ENCODE peak calls at places on chromosomes 16 and 17, in seven cellular contexts. One of them, this sample, is unnamed.

GRCh38 chr17:9346296-9346926 is 229.2 kb downstream of the STX8 start:
- DNase-seq in right atrium auricular region: no peak
- DNase-seq in ascending aorta: no peak
- DNase-seq in HCT116: no peak
- DNase-seq in mammary epithelial cell: no peak
- DNase-seq in ovary: no peak
- DNase-seq in CD4-positive, CD25-positive, alpha-beta regulatory T cell: no peak
- DNase-seq in this sample: no peak

GRCh38 chr16:57603110-57604024 is 25.1 kb upstream of the ADGRG1 start:
- DNase-seq in ovary: no peak
- DNase-seq in HCT116: no peak
- DNase-seq in right atrium auricular region: no peak
- DNase-seq in mammary epithelial cell: no peak
- DNase-seq in CD4-positive, CD25-positive, alpha-beta regulatory T cell: no peak
- DNase-seq in ascending aorta: peak; percentile 47
- DNase-seq in this sample: no peak

GRCh38 chr17:73520369-73520761 is 123.9 kb downstream of the SDK2 start:
- DNase-seq in mammary epithelial cell: no peak
- DNase-seq in ascending aorta: no peak
- DNase-seq in ovary: no peak
- DNase-seq in right atrium auricular region: no peak
- DNase-seq in CD4-positive, CD25-positive, alpha-beta regulatory T cell: no peak
- DNase-seq in HCT116: no peak
- DNase-seq in this sample: no peak

GRCh38 chr16:2027024-2028010 is 615 bp downstream of the NHERF2 start:
- DNase-seq in ovary: peak; percentile 49
- DNase-seq in right atrium auricular region: no peak
- DNase-seq in HCT116: no peak
- DNase-seq in mammary epithelial cell: no peak
- DNase-seq in CD4-positive, CD25-positive, alpha-beta regulatory T cell: no peak
- DNase-seq in ascending aorta: no peak
- DNase-seq in this sample: no peak

GRCh38 chr17:55609737-55610201 is 98.5 kb upstream of the SMIM36 start:
- DNase-seq in right atrium auricular region: no peak
- DNase-seq in ovary: peak; percentile 45
- DNase-seq in CD4-positive, CD25-positive, alpha-beta regulatory T cell: no peak
- DNase-seq in HCT116: no peak
- DNase-seq in ascending aorta: no peak
- DNase-seq in mammary epithelial cell: no peak
- DNase-seq in this sample: no peak

GRCh38 chr17:2092253-2092652 is 37.4 kb downstream of the HIC1 start:
- DNase-seq in mammary epithelial cell: no peak
- DNase-seq in HCT116: no peak
- DNase-seq in ovary: no peak
- DNase-seq in right atrium auricular region: no peak
- DNase-seq in ascending aorta: no peak
- DNase-seq in CD4-positive, CD25-positive, alpha-beta regulatory T cell: no peak
- DNase-seq in this sample: no peak

GRCh38 chr16:48347980-48348379 is 37.2 kb downstream of the SIAH1 start:
- DNase-seq in HCT116: no peak
- DNase-seq in ascending aorta: no peak
- DNase-seq in mammary epithelial cell: no peak
- DNase-seq in ovary: no peak
- DNase-seq in CD4-positive, CD25-positive, alpha-beta regulatory T cell: no peak
- DNase-seq in right atrium auricular region: no peak
- DNase-seq in this sample: no peak

GRCh38 chr17:20189979-20190378 is 180.8 kb downstream of the SPECC1 start:
- DNase-seq in ascending aorta: no peak
- DNase-seq in CD4-positive, CD25-positive, alpha-beta regulatory T cell: no peak
- DNase-seq in HCT116: no peak
- DNase-seq in right atrium auricular region: no peak
- DNase-seq in ovary: no peak
- DNase-seq in mammary epithelial cell: no peak
- DNase-seq in this sample: no peak

GRCh38 chr17:81040791-81041337 is 5.9 kb downstream of the BAIAP2 start:
- DNase-seq in HCT116: no peak
- DNase-seq in ovary: peak; percentile 49
- DNase-seq in right atrium auricular region: no peak
- DNase-seq in CD4-positive, CD25-positive, alpha-beta regulatory T cell: no peak
- DNase-seq in ascending aorta: no peak
- DNase-seq in mammary epithelial cell: no peak
- DNase-seq in this sample: no peak

GRCh38 chr17:48259710-48260291 is 152.2 kb downstream of the SNX11 start:
- DNase-seq in ovary: no peak
- DNase-seq in mammary epithelial cell: peak; percentile 30
- DNase-seq in right atrium auricular region: no peak
- DNase-seq in ascending aorta: no peak
- DNase-seq in CD4-positive, CD25-positive, alpha-beta regulatory T cell: no peak
- DNase-seq in HCT116: no peak
- DNase-seq in this sample: no peak

GRCh38 chr16:49921791-49922456 is 66.0 kb upstream of the ZNF423 start:
- DNase-seq in ascending aorta: peak; percentile 67
- DNase-seq in HCT116: peak; percentile 51
- DNase-seq in CD4-positive, CD25-positive, alpha-beta regulatory T cell: no peak
- DNase-seq in ovary: peak; percentile 69
- DNase-seq in mammary epithelial cell: peak; percentile 9
- DNase-seq in right atrium auricular region: peak; percentile 61
- DNase-seq in this sample: no peak

GRCh38 chr16:49921106-49921505 is 65.2 kb upstream of the ZNF423 start:
- DNase-seq in right atrium auricular region: no peak
- DNase-seq in HCT116: no peak
- DNase-seq in ovary: no peak
- DNase-seq in mammary epithelial cell: no peak
- DNase-seq in CD4-positive, CD25-positive, alpha-beta regulatory T cell: no peak
- DNase-seq in ascending aorta: no peak
- DNase-seq in this sample: no peak

GRCh38 chr16:49924078-49924477 is 68.2 kb upstream of the ZNF423 start:
- DNase-seq in mammary epithelial cell: no peak
- DNase-seq in HCT116: peak; percentile 27
- DNase-seq in CD4-positive, CD25-positive, alpha-beta regulatory T cell: no peak
- DNase-seq in ovary: no peak
- DNase-seq in ascending aorta: no peak
- DNase-seq in right atrium auricular region: no peak
- DNase-seq in this sample: no peak

GRCh38 chr16:49920397-49920796 is 64.5 kb upstream of the ZNF423 start:
- DNase-seq in right atrium auricular region: no peak
- DNase-seq in HCT116: no peak
- DNase-seq in CD4-positive, CD25-positive, alpha-beta regulatory T cell: no peak
- DNase-seq in ovary: no peak
- DNase-seq in ascending aorta: no peak
- DNase-seq in mammary epithelial cell: no peak
- DNase-seq in this sample: no peak

GRCh38 chr16:49923411-49923810 is 67.5 kb upstream of the ZNF423 start:
- DNase-seq in CD4-positive, CD25-positive, alpha-beta regulatory T cell: no peak
- DNase-seq in right atrium auricular region: no peak
- DNase-seq in HCT116: no peak
- DNase-seq in ascending aorta: no peak
- DNase-seq in ovary: no peak
- DNase-seq in mammary epithelial cell: no peak
- DNase-seq in this sample: no peak
- H3K27ac ChIP-seq in CD4-positive, CD25-positive, alpha-beta regulatory T cell: no peak overlapping the region
- H3K27ac ChIP-seq in right atrium auricular region: no peak overlapping the region
- H3K27ac ChIP-seq in HCT116: no peak overlapping the region
- H3K27ac ChIP-seq in ascending aorta: no peak overlapping the region
- H3K27ac ChIP-seq in ovary: no peak overlapping the region
- H3K27ac ChIP-seq in mammary epithelial cell: no peak overlapping the region
- H3K27ac ChIP-seq in this sample: no peak overlapping the region

DNA sequence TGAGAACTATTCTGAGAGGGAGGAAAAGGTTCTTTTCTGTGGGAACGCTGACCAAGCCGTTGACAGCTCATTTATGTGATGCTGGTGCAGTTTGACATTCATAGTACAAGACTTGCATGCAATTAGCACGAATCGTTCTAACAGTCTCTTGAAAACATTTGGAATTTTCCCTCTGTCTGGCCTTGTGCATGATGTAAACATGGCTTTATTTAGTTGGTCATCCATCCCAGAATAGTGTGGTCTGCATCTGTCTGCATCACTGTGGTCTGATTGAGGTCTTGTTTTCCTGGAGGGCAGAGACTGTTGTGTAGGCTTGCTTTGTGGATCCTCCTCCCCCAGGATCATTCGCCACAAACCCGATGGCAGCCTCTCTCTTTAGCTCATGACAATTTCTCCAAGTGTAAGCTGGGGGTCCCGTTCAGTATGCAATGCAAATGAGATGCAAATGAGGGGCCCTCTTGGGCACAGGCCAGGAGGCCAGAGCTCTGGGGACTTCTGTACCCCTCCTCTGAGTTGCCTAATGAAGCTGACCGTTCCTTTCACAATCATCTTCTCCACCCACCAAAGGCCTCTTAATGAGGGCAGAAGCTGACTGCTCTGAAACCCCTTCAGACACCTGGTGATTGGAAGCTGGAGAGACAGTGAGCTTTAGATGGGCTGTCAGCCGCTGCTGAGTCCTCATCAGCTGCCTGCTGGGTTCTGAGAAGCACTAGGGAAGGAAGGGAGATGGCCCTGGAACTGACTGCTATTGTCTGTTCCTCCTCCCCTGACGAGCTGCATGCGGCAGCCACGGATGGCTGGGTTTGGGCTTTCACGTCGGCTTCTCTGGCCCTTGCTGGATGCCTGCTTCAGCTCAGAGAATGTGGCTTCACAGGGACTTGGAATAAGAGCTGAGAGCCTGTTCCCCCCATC is 201.2 kb upstream of the CACNG3 start:
- DNase-seq in right atrium auricular region: no peak
- DNase-seq in HCT116: no peak
- DNase-seq in ovary: no peak
- DNase-seq in mammary epithelial cell: no peak
- DNase-seq in ascending aorta: no peak
- DNase-seq in CD4-positive, CD25-positive, alpha-beta regulatory T cell: no peak
- DNase-seq in this sample: no peak
- H3K27ac ChIP-seq in right atrium auricular region: no peak overlapping the region
- H3K27ac ChIP-seq in HCT116: no peak overlapping the region
- H3K27ac ChIP-seq in ovary: no peak overlapping the region
- H3K27ac ChIP-seq in mammary epithelial cell: no peak overlapping the region
- H3K27ac ChIP-seq in ascending aorta: no peak overlapping the region
- H3K27ac ChIP-seq in CD4-positive, CD25-positive, alpha-beta regulatory T cell: no peak overlapping the region
- H3K27ac ChIP-seq in this sample: no peak overlapping the region

DNA sequence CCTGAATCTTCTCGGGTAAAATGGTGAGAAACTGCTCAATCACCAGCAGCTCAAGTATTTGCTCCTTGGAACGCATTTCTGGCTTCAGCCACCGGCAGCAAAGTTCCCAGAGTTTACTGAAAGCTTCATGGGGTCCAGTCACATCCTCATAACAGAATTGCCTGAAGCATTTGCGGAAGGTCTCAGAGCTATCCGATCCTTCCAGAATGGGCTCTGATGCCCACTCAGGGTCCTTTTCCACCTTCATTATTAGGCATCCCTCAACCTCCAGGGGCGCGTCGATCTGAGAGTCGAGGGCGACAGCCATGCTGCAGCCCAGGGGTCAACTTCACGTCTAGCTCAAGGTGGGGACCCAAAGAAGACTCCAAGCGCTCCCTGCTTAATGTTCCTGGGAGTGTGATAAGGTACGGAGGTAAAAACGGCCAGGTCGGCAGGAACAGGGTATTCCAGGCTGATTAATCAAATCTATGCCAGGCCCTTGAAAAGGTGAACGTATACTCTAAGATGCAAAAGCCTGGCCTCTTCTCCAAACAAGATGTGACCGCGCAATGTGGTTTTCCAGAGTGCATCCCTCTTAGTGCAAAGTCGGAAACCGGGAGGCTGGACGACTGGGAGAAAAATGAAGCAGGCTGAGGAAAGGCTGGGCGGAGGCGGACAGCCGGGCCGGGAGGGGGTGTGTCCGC is 683 bp downstream of the ZKSCAN2 start:
- DNase-seq in ovary: peak; percentile 31
- DNase-seq in HCT116: no peak
- DNase-seq in CD4-positive, CD25-positive, alpha-beta regulatory T cell: no peak
- DNase-seq in right atrium auricular region: no peak
- DNase-seq in ascending aorta: peak; percentile 62
- DNase-seq in mammary epithelial cell: no peak
- DNase-seq in this sample: no peak
- H3K27ac ChIP-seq in ovary: peak overlapping the region; percentile 98
- H3K27ac ChIP-seq in HCT116: peak overlapping the region; percentile 99
- H3K27ac ChIP-seq in CD4-positive, CD25-positive, alpha-beta regulatory T cell: peak overlapping the region; percentile 91
- H3K27ac ChIP-seq in right atrium auricular region: peak overlapping the region; percentile 96
- H3K27ac ChIP-seq in ascending aorta: peak overlapping the region; percentile 98
- H3K27ac ChIP-seq in mammary epithelial cell: peak overlapping the region; percentile 75
- H3K27ac ChIP-seq in this sample: peak overlapping the region; percentile 95

GRCh38 chr17:57879437-57880085 is 29.7 kb upstream of the MRPS23 start:
- DNase-seq in CD4-positive, CD25-positive, alpha-beta regulatory T cell: no peak
- DNase-seq in HCT116: no peak
- DNase-seq in right atrium auricular region: no peak
- DNase-seq in ascending aorta: no peak
- DNase-seq in ovary: no peak
- DNase-seq in mammary epithelial cell: no peak
- DNase-seq in this sample: no peak

GRCh38 chr17:57880086-57880456 is 30.2 kb upstream of the MRPS23 start:
- DNase-seq in CD4-positive, CD25-positive, alpha-beta regulatory T cell: no peak
- DNase-seq in ovary: no peak
- DNase-seq in right atrium auricular region: no peak
- DNase-seq in HCT116: no peak
- DNase-seq in ascending aorta: no peak
- DNase-seq in mammary epithelial cell: peak; percentile 60
- DNase-seq in this sample: no peak

GRCh38 chr17:57876023-57876865 is 26.4 kb upstream of the MRPS23 start:
- DNase-seq in CD4-positive, CD25-positive, alpha-beta regulatory T cell: no peak
- DNase-seq in ascending aorta: no peak
- DNase-seq in ovary: no peak
- DNase-seq in mammary epithelial cell: peak; percentile 41
- DNase-seq in HCT116: no peak
- DNase-seq in right atrium auricular region: no peak
- DNase-seq in this sample: no peak

GRCh38 chr17:57876866-57877237 is 27.0 kb upstream of the MRPS23 start:
- DNase-seq in HCT116: no peak
- DNase-seq in right atrium auricular region: no peak
- DNase-seq in mammary epithelial cell: no peak
- DNase-seq in CD4-positive, CD25-positive, alpha-beta regulatory T cell: no peak
- DNase-seq in ovary: no peak
- DNase-seq in ascending aorta: no peak
- DNase-seq in this sample: no peak

DNA sequence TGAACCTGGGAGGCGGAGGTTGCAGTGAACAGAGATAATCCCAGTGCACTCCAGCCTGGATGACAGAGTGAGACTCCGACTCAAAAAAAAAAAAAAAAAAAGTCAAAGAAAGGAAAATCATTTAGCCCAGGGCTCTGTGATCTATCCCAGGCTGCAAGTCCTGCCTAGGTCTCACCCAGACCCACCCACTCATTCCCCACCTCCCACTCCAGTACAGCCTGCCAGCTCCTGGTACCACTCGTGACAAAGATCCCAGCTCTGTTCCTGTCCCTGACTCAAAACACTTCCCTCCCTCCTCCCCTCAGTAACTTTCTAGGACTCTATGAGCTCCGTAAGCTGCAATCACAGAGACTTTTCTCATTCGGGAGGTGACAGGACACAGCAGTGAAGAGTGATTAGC is 28.0 kb upstream of the MRPS23 start:
- DNase-seq in mammary epithelial cell: no peak
- DNase-seq in ascending aorta: no peak
- DNase-seq in CD4-positive, CD25-positive, alpha-beta regulatory T cell: no peak
- DNase-seq in right atrium auricular region: no peak
- DNase-seq in ovary: peak; percentile 16
- DNase-seq in HCT116: no peak
- DNase-seq in this sample: no peak
- H3K27ac ChIP-seq in mammary epithelial cell: no peak overlapping the region
- H3K27ac ChIP-seq in ascending aorta: no peak overlapping the region
- H3K27ac ChIP-seq in CD4-positive, CD25-positive, alpha-beta regulatory T cell: no peak overlapping the region
- H3K27ac ChIP-seq in right atrium auricular region: peak overlapping the region; percentile 82
- H3K27ac ChIP-seq in ovary: no peak overlapping the region
- H3K27ac ChIP-seq in HCT116: no peak overlapping the region
- H3K27ac ChIP-seq in this sample: peak overlapping the region; percentile 79

This sample was measured in SK-N-MC.